ENCODE peak calls at places on chromosomes 11 and 22, in five cellular contexts. U, O, M, B and E are unnamed samples.

GRCh38 chr11:13101836-13102574 is 92.9 kb downstream of the RASSF10 start:
- DNase-seq in B (no peak), O (peak; percentile 53), U (no peak), M (no peak), E (no peak)

GRCh38 chr22:42360348-42360747 is 71.9 kb downstream of the NFAM1 start:
- DNase-seq in B (no peak), U (no peak), O (no peak), M (no peak), E (no peak)

GRCh38 chr11:86515297-86516094 is 140.8 kb downstream of the CCDC81 start:
- DNase-seq in O (no peak), U (peak; percentile 75), B (no peak), M (no peak), E (no peak)

GRCh38 chr22:42720263-42721044 is at the start of gene A4GALT:
- DNase-seq in O (peak; percentile 73), M (no peak), B (peak; percentile 48), U (no peak), E (no peak)

GRCh38 chr11:64698427-64698826 is 24.6 kb downstream of the NRXN2 start:
- DNase-seq in B (no peak), O (no peak), U (no peak), M (no peak), E (no peak)

GRCh38 chr11:26473216-26474194 is 98.6 kb downstream of the MUC15 start:
- DNase-seq in U (no peak), O (no peak), M (no peak), B (no peak), E (no peak)

GRCh38 chr11:12723410-12724297 is 49.4 kb downstream of the TEAD1 start:
- DNase-seq in M (no peak), U (peak; percentile 96), B (no peak), O (no peak), E (no peak)

GRCh38 chr11:71305451-71306125 is 53.2 kb upstream of the SHANK2 start:
- DNase-seq in O (no peak), B (no peak), M (no peak), U (no peak), E (no peak)

GRCh38 chr11:283405-284080 is 5.3 kb downstream of the NLRP6 start:
- DNase-seq in O (no peak), B (no peak), U (no peak), M (no peak), E (no peak)

GRCh38 chr22:44395116-44396005 is 82.6 kb upstream of the SHISAL1 start:
- DNase-seq in O (no peak), B (peak; percentile 6), M (no peak), U (no peak), E (peak; percentile 37)

GRCh38 chr22:23690713-23691112 is at the start of gene RGL4:
- DNase-seq in B (no peak), U (no peak), O (no peak), M (no peak), E (no peak)

GRCh38 chr11:91104237-91104636 is 881.4 kb upstream of the CHORDC1 start:
- DNase-seq in B (no peak), O (no peak), M (no peak), U (peak; percentile 89), E (no peak)

GRCh38 chr22:22391543-22391942 is 117.0 kb downstream of the ZNF280B start:
- DNase-seq in U (no peak), B (no peak), O (no peak), M (no peak), E (no peak)

GRCh38 chr22:31269892-31270574 is 22.3 kb downstream of the PIK3IP1 start:
- DNase-seq in U (no peak), B (no peak), M (no peak), O (no peak), E (no peak)

GRCh38 chr11:77669848-77670511 is 32.4 kb upstream of the CLNS1A start:
- DNase-seq in U (peak; percentile 68), O (no peak), M (no peak), B (no peak), E (no peak)

GRCh38 chr11:72585762-72586590 is 88.2 kb downstream of the PDE2A start:
- DNase-seq in M (peak; percentile 40), U (peak; percentile 91), O (peak; percentile 84), B (peak; percentile 40), E (peak; percentile 69)

GRCh38 chr11:118807800-118808778 is 17.1 kb upstream of the DDX6 start:
- DNase-seq in U (no peak), M (no peak), O (no peak), B (no peak), E (no peak)

GRCh38 chr22:33917744-33918406 is 2.4 kb downstream of the LARGE1 start:
- DNase-seq in U (no peak), M (no peak), O (peak; percentile 64), B (no peak), E (no peak)

GRCh38 chr22:47323518-47323917 is 561.1 kb downstream of the TBC1D22A start:
- DNase-seq in O (no peak), M (no peak), B (no peak), U (no peak), E (no peak)

GRCh38 chr11:111935331-111936044 is 1.7 kb upstream of the DIXDC1 start:
- DNase-seq in O (no peak), M (no peak), U (no peak), B (no peak), E (no peak)

GRCh38 chr11:78350646-78351165 is 66.9 kb downstream of the GAB2 start:
- DNase-seq in B (no peak), O (peak; percentile 19), M (no peak), U (no peak), E (no peak)

DNA sequence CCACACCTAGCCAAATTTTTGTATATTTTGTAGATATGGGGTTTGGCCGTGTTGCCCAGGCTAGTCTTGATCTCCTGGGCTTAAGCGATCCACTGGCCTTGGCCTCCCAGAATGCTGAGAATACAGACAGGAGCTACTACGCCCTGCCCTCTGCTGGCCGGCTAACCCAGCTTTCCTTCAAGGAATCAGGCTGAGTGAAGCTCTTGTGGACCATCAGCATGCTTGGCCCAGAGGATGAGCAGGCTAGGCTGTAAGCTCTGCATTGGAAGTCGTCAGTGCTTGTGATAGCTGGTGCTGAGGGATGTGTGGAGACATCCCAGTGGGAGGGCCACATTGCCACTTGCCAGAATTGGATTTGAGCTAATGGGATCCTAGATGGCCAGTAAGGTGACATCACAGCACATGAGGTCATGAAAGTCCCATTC is 60.6 kb downstream of the MED15 start:
- DNase-seq in B (no peak), M (no peak), O (no peak), U (peak; percentile 41), E (no peak)
- H3K27ac ChIP-seq in B (no peak overlapping the region), M (peak overlapping the region; percentile 79), O (no peak overlapping the region), U (peak overlapping the region; percentile 89), E (no peak overlapping the region)

GRCh38 chr11:69431893-69432738 is 49.3 kb upstream of the LINC01488 start:
- DNase-seq in M (no peak), B (no peak), O (no peak), U (no peak), E (peak; percentile 38)

GRCh38 chr11:69433741-69434140 is 47.7 kb upstream of the LINC01488 start:
- DNase-seq in U (no peak), B (no peak), O (no peak), M (no peak), E (peak; percentile 29)

GRCh38 chr11:69435161-69435990 is 46.1 kb upstream of the LINC01488 start:
- DNase-seq in O (peak; percentile 82), B (no peak), M (no peak), U (no peak), E (peak; percentile 43)

GRCh38 chr11:69436041-69436982 is 45.2 kb upstream of the LINC01488 start:
- DNase-seq in O (no peak), U (no peak), M (no peak), B (no peak), E (peak; percentile 55)

GRCh38 chr11:69434341-69434960 is 47.0 kb upstream of the LINC01488 start:
- DNase-seq in U (no peak), M (no peak), B (no peak), O (peak; percentile 56), E (peak; percentile 45)
- H3K4me1 ChIP-seq in U (peaks cover 16% of the 10 kb centered on the region), M (no peaks in the 10 kb centered on the region), B (no peaks in the 10 kb centered on the region), O (peaks cover 59% of the 10 kb centered on the region), E (peaks cover 10% of the 10 kb centered on the region)

GRCh38 chr22:36933629-36934028 is 20.2 kb downstream of the CSF2RB start:
- DNase-seq in B (no peak), U (no peak), M (no peak), O (no peak), E (peak; percentile 69)

GRCh38 chr22:36930041-36930935 is 16.9 kb downstream of the CSF2RB start:
- DNase-seq in M (no peak), B (no peak), U (no peak), O (no peak), E (peak; percentile 74)

GRCh38 chr22:36928826-36929535 is 15.6 kb downstream of the CSF2RB start:
- DNase-seq in M (no peak), O (no peak), U (no peak), B (no peak), E (no peak)

GRCh38 chr22:36929621-36930020 is 16.2 kb downstream of the CSF2RB start:
- DNase-seq in U (no peak), M (no peak), O (no peak), B (no peak), E (no peak)

GRCh38 chr22:36931446-36931845 is 18.0 kb downstream of the CSF2RB start:
- DNase-seq in M (no peak), O (no peak), B (no peak), U (no peak), E (no peak)
- H3K36me3 ChIP-seq in M (peaks cover 52% of the 10 kb centered on the region), O (no peaks in the 10 kb centered on the region), B (no peaks in the 10 kb centered on the region), U (no peaks in the 10 kb centered on the region), E (no peaks in the 10 kb centered on the region)

GRCh38 chr11:8841899-8842298 is 69.1 kb upstream of the AKIP1 start:
- DNase-seq in O (no peak), M (no peak), B (no peak), U (peak; percentile 8), E (no peak)

GRCh38 chr11:8838248-8838647 is 72.7 kb upstream of the AKIP1 start:
- DNase-seq in M (no peak), U (no peak), O (no peak), B (no peak), E (no peak)

GRCh38 chr11:8834379-8834778 is 76.6 kb upstream of the AKIP1 start:
- DNase-seq in B (no peak), O (no peak), U (no peak), M (no peak), E (no peak)

GRCh38 chr11:8839306-8839956 is 71.6 kb upstream of the AKIP1 start:
- DNase-seq in B (no peak), U (no peak), O (no peak), M (no peak), E (no peak)

DNA sequence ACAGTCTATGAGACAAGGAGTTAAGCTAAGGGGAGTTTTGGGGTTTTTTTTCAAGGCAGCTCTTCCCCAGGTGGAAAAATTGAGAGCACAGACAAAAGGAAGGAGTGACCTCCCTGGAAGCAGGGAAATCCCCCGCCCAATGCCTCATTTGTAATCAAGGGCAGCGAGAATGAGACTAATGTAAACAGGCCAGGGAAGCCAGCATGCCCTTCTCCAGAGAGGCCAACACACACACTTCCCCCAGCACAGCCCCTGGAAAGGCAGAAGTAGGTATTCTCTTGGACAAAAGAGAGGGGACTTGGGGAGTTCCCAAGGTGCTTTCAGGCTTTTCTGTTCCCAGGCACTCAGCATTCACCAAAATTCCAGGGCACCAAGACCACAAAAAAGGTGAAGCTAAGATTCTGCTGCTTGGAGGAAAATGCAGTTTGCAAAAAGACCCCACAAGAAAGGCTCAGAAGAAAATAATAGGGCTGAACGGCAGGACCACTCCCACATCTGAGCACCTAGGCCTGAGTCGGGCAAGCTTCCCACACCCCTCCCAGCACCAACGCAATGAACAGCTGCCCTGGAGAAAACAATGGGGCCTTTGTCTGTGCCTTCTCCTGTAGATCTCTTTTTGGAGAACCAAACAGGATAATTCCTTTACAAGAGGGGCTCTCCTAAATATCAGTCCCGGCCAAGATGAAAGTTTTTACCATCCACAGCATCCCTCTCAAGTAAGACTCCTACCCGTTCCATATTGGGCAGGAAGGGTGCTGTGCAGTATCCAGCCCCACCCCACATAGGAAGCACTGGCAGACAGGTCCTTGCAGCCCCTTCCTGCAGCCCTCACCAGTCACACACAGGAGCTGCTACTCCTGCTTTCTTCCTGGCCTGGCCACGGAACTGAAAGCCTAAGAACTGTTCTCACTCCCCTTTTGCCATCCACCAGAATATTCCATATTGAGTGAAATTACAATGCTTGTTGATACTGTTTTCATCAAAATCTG is 70.7 kb upstream of the AKIP1 start:
- DNase-seq in U (peak; percentile 27), M (no peak), O (peak; percentile 85), B (no peak), E (no peak)
- H3K27ac ChIP-seq in U (no peak overlapping the region), M (no peak overlapping the region), O (peak overlapping the region; percentile 94), B (no peak overlapping the region), E (no peak overlapping the region)